ENCODE peak calls at places on chromosomes 12 and 14, in six cellular contexts. S is coronary artery, R is breast epithelium, H is cardiac muscle cell, J is cardiac fibroblast, P is kidney epithelial cell. W is an unnamed sample.

GRCh38 chr12:48189331-48190125 is 6.1 kb downstream of the CCDC184 start:
- DNase-seq in P (no peak), J (peak; percentile 81), R (no peak), H (peak; percentile 68), S (no peak), W (no peak)

GRCh38 chr12:90627180-90627896 is 327.6 kb downstream of the CCER1 start:
- DNase-seq in R (no peak), H (no peak), S (no peak), J (no peak), P (no peak), W (no peak)

GRCh38 chr14:64542839-64543207 is 2.3 kb downstream of the HSPA2 start:
- DNase-seq in H (no peak), R (no peak), S (no peak), J (no peak), P (no peak), W (no peak)

GRCh38 chr14:54344445-54344844 is 52.4 kb upstream of the CDKN3 start:
- DNase-seq in S (no peak), J (peak; percentile 25), H (no peak), R (no peak), P (no peak), W (no peak)

GRCh38 chr12:15532364-15532977 is 210.2 kb downstream of the PTPRO start:
- DNase-seq in S (no peak), H (peak; percentile 34), J (peak; percentile 83), P (peak; percentile 19), R (no peak), W (no peak)

GRCh38 chr14:65361920-65362319 is 50.6 kb upstream of the FUT8 start:
- DNase-seq in S (no peak), P (no peak), J (peak; percentile 91), H (peak; percentile 11), R (no peak), W (peak; percentile 24)

GRCh38 chr12:116520801-116521471 is 38.2 kb upstream of the MAP1LC3B2 start:
- DNase-seq in H (no peak), R (peak; percentile 72), P (no peak), S (no peak), J (peak; percentile 77), W (no peak)

GRCh38 chr12:50085615-50085928 is 430 bp downstream of the SMARCD1 start:
- DNase-seq in S (no peak), R (no peak), H (no peak), J (no peak), P (no peak), W (no peak)

GRCh38 chr14:94880140-94880539 is 110.2 kb upstream of the GSC start:
- DNase-seq in J (no peak), H (no peak), P (no peak), S (no peak), R (no peak), W (no peak)

GRCh38 chr12:117733292-117733805 is 235.4 kb downstream of the KSR2 start:
- DNase-seq in P (no peak), S (no peak), R (no peak), J (no peak), H (no peak), W (no peak)

GRCh38 chr12:3129301-3130052 is 52.3 kb downstream of the TSPAN9 start:
- DNase-seq in J (peak; percentile 63), R (no peak), P (no peak), S (no peak), H (no peak), W (no peak)

GRCh38 chr14:55580401-55581010 is 499 bp downstream of the KTN1 start:
- DNase-seq in P (no peak), S (peak; percentile 77), J (peak; percentile 20), R (no peak), H (peak; percentile 71), W (no peak)

GRCh38 chr12:12979731-12980259 is 20.3 kb downstream of the HEBP1 start:
- DNase-seq in R (no peak), P (peak; percentile 86), S (no peak), J (peak; percentile 97), H (no peak), W (peak; percentile 99)

GRCh38 chr14:73976150-73976549 is 26.0 kb downstream of the COQ6 start:
- DNase-seq in J (no peak), R (no peak), P (no peak), S (no peak), H (no peak), W (no peak)

GRCh38 chr12:77204055-77204454 is 138.7 kb upstream of the E2F7 start:
- DNase-seq in R (no peak), H (peak; percentile 14), J (peak; percentile 26), S (no peak), P (no peak), W (no peak)

GRCh38 chr12:94092516-94093241 is 55.7 kb upstream of the PLXNC1 start:
- DNase-seq in S (no peak), J (peak; percentile 96), P (no peak), R (peak; percentile 74), H (no peak), W (no peak)

GRCh38 chr14:35369701-35370191 is 34.8 kb downstream of the NFKBIA start:
- DNase-seq in P (no peak), S (no peak), H (no peak), J (no peak), R (no peak), W (no peak)

GRCh38 chr12:46373303-46374182 is 970 bp upstream of the SLC38A2 start:
- DNase-seq in S (peak; percentile 85), R (peak; percentile 67), H (peak; percentile 77), J (peak; percentile 69), P (no peak), W (no peak)

GRCh38 chr12:8057839-8058238 is 8.3 kb downstream of the C3AR1 start:
- DNase-seq in R (no peak), P (no peak), J (peak; percentile 66), S (no peak), H (no peak), W (no peak)

GRCh38 chr14:74510211-74510931 is 16.8 kb downstream of the ISCA2 start:
- DNase-seq in H (peak; percentile 78), J (peak; percentile 49), P (no peak), R (no peak), S (no peak), W (no peak)

DNA sequence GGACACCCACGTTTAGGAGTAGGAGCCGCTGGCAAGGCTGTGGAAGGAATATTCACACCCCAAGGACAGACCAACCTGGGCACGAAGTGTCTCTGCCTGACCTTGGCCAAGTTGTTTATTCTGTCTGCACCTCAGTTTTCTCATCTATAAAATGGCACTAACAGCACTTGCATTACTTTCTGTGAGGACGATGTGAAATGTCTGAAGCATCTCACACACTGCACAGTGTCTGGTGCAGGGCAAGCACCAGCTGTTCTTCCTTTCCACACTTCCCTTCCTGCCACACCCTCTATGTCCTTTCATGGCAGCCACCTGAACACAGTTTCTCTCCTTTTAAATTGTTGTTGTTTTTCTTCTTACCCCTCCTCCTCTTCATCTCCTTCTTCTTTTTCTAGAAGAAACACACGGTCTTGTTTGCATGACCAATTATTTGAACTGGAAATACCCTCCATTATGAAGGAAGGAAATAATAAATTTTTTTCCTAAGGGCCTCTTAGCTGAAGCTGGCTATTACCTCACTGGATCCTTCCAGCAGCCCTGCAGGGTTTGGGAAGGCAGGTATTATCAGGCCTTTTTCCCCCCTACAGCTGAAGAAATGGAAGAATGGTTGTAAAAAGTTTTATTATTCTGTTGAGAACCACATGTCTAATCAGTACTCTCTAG is 42.9 kb upstream of the ATP23 start:
- DNase-seq in J (peak; percentile 17), R (no peak), H (no peak), S (no peak), P (no peak), W (no peak)
- H3K4me3 ChIP-seq in J (no peak overlapping the region), R (no peak overlapping the region), H (no peak overlapping the region), S (no peak overlapping the region), P (no peak overlapping the region), W (no peak overlapping the region)

DNA sequence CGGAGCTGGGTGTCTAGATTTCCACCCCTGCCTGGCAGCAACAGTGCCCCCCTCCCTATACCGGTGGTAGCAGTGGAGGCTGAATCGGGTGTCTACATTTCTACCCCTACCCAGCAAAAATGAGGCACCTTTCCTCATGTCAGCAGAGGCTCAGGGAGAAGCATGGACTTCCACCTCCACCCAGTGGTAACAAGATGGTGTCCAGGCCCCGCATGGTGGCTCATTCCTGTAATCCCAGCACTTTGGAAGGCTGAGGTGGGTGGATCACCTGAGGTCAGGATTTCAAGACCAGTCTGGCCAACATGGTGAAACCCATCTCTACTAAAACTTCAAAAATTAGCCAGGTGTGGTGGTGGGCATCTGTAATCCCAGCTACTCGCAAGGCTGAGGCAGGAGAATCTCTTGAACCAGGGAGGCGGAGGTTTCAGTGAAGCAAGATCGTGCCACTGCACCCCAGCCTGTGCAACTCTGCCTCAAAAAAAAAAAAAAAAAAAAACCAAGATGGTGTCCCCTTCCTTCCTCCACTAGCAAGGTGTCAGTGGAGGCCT is 35.5 kb upstream of the OR5AU1 start:
- DNase-seq in R (no peak), P (no peak), J (no peak), S (no peak), H (no peak), W (no peak)
- H3K4me3 ChIP-seq in R (no peak overlapping the region), P (no peak overlapping the region), J (no peak overlapping the region), S (peak overlapping the region; percentile 65), H (no peak overlapping the region), W (no peak overlapping the region)

DNA sequence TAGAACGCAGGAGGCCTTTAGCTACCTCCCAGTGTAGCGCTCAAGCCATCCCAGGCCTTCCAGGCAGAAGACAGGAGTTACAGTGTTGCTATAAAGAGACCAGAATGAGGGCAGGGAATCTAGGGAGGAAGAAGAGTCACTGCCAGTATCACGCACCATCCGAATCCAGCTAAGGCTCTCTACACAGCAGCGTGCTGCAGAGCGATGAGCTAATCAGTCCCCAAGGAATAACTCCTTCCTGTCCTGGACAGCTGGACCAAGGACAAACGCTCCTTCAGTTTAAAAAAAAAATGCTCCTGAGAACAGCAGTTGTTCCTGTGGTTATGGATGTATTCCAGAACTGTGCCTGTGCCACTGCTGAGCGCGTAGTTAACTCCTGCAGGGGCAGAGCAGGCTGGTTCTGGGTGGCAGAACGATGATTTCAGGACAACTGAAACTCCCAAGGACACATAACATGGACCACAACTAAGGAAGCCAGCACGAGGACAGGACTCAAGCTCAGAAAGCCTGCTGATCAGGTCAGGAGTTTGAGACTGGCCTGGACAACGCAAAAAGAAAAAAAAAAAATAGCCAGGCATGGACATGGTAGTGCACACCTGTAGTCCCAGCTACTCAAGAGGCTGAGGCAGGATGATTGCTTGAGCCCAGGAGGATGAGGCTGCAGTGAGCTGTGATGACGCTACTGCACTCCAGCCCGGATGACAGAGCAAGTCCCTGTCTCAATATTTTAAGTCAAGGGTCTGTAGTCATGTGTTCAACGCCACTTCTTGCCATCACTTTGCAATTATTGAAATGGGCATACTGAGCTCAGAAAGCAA is 2.6 kb downstream of the IFFO1 start:
- DNase-seq in R (no peak), S (peak; percentile 79), J (peak; percentile 84), P (no peak), H (no peak), W (no peak)
- H3K4me3 ChIP-seq in R (no peak overlapping the region), S (peak overlapping the region; percentile 96), J (peak overlapping the region; percentile 2), P (no peak overlapping the region), H (no peak overlapping the region), W (no peak overlapping the region)

GRCh38 chr12:67208326-67209067 is 60.7 kb upstream of the CAND1 start:
- DNase-seq in S (no peak), P (no peak), J (no peak), R (no peak), H (no peak), W (no peak)
- H3K4me3 ChIP-seq in S (no peak overlapping the region), P (no peak overlapping the region), J (no peak overlapping the region), R (no peak overlapping the region), H (no peak overlapping the region), W (no peak overlapping the region)